ENCODE peak calls at places on chromosomes 13 and 19, in nine cellular contexts. M is fibroblast of lung; Z is psoas muscle; Y is neural progenitor cell; L is pancreas; H is upper lobe of left lung; T is naive thymus-derived CD4-positive, alpha-beta T cell; I is thoracic aorta; X is breast epithelium. N is an unnamed sample. For H3K4me1, the result is how much of the 10 kb centered on the place peaks cover.

GRCh38 chr13:100291626-100292025 is 202.7 kb downstream of the PCCA start:
- DNase-seq in I (no peak), Z (no peak), H (no peak), L (no peak), M (no peak), Y (no peak), X (no peak), T (no peak), N (no peak)

GRCh38 chr19:40433391-40434216 is 7.8 kb upstream of the SERTAD1 start:
- DNase-seq in X (peak), M (peak), Y (peak), H (peak), I (peak), T (peak), L (peak), Z (peak), N (peak)

GRCh38 chr13:108020027-108020426 is 195.3 kb downstream of the LIG4 start:
- DNase-seq in M (no peak), H (no peak), T (no peak), Y (no peak), X (no peak), I (no peak), L (no peak), Z (no peak), N (no peak)

GRCh38 chr19:32651729-32652140 is 23.2 kb downstream of the ANKRD27 start:
- DNase-seq in X (no peak), Y (peak), Z (no peak), T (no peak), I (no peak), H (no peak), L (no peak), M (peak), N (no peak)

GRCh38 chr13:52852444-52852843 is 4.0 kb upstream of the PCDH8 start:
- DNase-seq in Y (no peak), M (no peak), L (no peak), H (no peak), I (no peak), X (no peak), Z (no peak), T (no peak), N (no peak)

GRCh38 chr19:23273022-23273593 is 22.9 kb upstream of the ZNF724 start:
- DNase-seq in T (no peak), L (no peak), X (no peak), M (no peak), H (no peak), Y (peak), Z (peak), I (no peak), N (no peak)

GRCh38 chr19:48844472-48844871 is 8.2 kb upstream of the HSD17B14 start:
- DNase-seq in I (no peak), X (no peak), M (peak), Y (peak), Z (no peak), H (no peak), T (no peak), L (no peak), N (no peak)

GRCh38 chr13:67023088-67023893 is 206.8 kb downstream of the PCDH9 start:
- DNase-seq in H (no peak), X (no peak), Z (no peak), M (peak), Y (peak), T (no peak), I (no peak), L (peak), N (no peak)

GRCh38 chr13:112983042-112983305 is 14.0 kb downstream of the MCF2L start:
- DNase-seq in H (no peak), L (no peak), I (no peak), X (no peak), Z (no peak), M (no peak), Y (no peak), T (no peak), N (no peak)

GRCh38 chr13:94705081-94705751 is 7.1 kb downstream of the SOX21 start:
- DNase-seq in H (peak), X (no peak), T (no peak), M (no peak), Y (peak), L (no peak), Z (no peak), I (no peak), N (no peak)

GRCh38 chr19:34135401-34135800 is 36.9 kb upstream of the LSM14A start:
- DNase-seq in T (no peak), H (no peak), Y (no peak), X (no peak), I (no peak), M (no peak), Z (no peak), L (peak), N (no peak)

GRCh38 chr19:15123900-15124299 is 16.7 kb downstream of the SYDE1 start:
- DNase-seq in L (no peak), T (no peak), H (no peak), I (no peak), Y (no peak), M (no peak), X (peak), Z (peak), N (no peak)

GRCh38 chr19:44939668-44940067 is 2.4 kb upstream of the APOC4 start:
- DNase-seq in Y (no peak), X (no peak), M (no peak), T (no peak), H (no peak), I (no peak), L (no peak), Z (no peak), N (no peak)

GRCh38 chr19:58229255-58229639 is 533 bp downstream of the ZNF544 start:
- DNase-seq in Y (peak), Z (no peak), I (no peak), T (peak), M (peak), H (peak), X (no peak), L (no peak), N (no peak)

GRCh38 chr13:74907788-74908187 is 574.2 kb downstream of the TBC1D4 start:
- DNase-seq in T (no peak), Y (no peak), L (no peak), M (no peak), Z (no peak), H (no peak), X (no peak), I (no peak), N (no peak)

GRCh38 chr13:48731957-48732569 is 78.3 kb downstream of the CYSLTR2 start:
- DNase-seq in Z (peak), Y (peak), I (no peak), H (peak), M (no peak), L (peak), T (peak), X (no peak), N (peak)

GRCh38 chr13:99302637-99303505 is 4.3 kb downstream of the GPR183 start:
- DNase-seq in Y (no peak), H (no peak), I (no peak), L (no peak), T (no peak), X (no peak), M (no peak), Z (no peak), N (no peak)

GRCh38 chr13:110634558-110634957 is 19.2 kb downstream of the NAXD start:
- DNase-seq in Z (no peak), T (no peak), L (no peak), I (no peak), M (peak), X (no peak), Y (no peak), H (no peak), N (no peak)

GRCh38 chr13:72295173-72295572 is 428.2 kb upstream of the DACH1 start:
- DNase-seq in Y (no peak), T (no peak), Z (no peak), I (no peak), L (no peak), X (no peak), H (no peak), M (peak), N (no peak)

GRCh38 chr19:17469371-17470203 is 737 bp upstream of the SLC27A1 start:
- DNase-seq in H (peak), Z (peak), L (peak), M (peak), Y (peak), T (peak), X (peak), I (peak), N (peak)

GRCh38 chr13:27712421-27712820 is 79.9 kb upstream of the GSX1 start:
- DNase-seq in Z (no peak), T (no peak), I (no peak), L (peak), H (no peak), Y (no peak), M (peak), X (no peak), N (no peak)

GRCh38 chr19:17648097-17648660 is 40.0 kb downstream of the UNC13A start:
- DNase-seq in Z (peak), Y (no peak), L (no peak), T (no peak), M (no peak), H (peak), I (no peak), X (no peak), N (peak)

GRCh38 chr19:6340493-6341201 is 7.2 kb upstream of the ACER1 start:
- DNase-seq in L (no peak), X (no peak), I (no peak), H (no peak), Z (no peak), Y (peak), M (no peak), T (no peak), N (no peak)

GRCh38 chr13:22298530-22298929 is 627.7 kb downstream of the FGF9 start:
- DNase-seq in M (no peak), L (no peak), X (no peak), I (no peak), Y (no peak), Z (no peak), H (no peak), T (no peak), N (no peak)

GRCh38 chr19:704447-704741 is 4.3 kb upstream of the PALM start:
- DNase-seq in X (no peak), T (no peak), H (no peak), Y (no peak), Z (no peak), I (no peak), M (no peak), L (no peak), N (no peak)

GRCh38 chr19:51729781-51730180 is 6.0 kb upstream of the HAS1 start:
- DNase-seq in Y (no peak), Z (no peak), I (no peak), T (no peak), L (no peak), H (no peak), X (no peak), M (no peak), N (no peak)

GRCh38 chr13:49608932-49609331 is 19.4 kb upstream of the ARL11 start:
- DNase-seq in X (no peak), I (no peak), H (no peak), Y (no peak), L (no peak), Z (no peak), M (no peak), T (no peak), N (no peak)

GRCh38 chr19:28374971-28375370 is 838.0 kb downstream of the UQCRFS1 start:
- DNase-seq in H (no peak), Y (no peak), I (no peak), X (no peak), M (no peak), L (no peak), T (no peak), Z (no peak), N (no peak)

GRCh38 chr13:46160474-46161066 is 21.4 kb downstream of the LCP1 start:
- DNase-seq in H (no peak), Z (no peak), I (no peak), L (no peak), X (no peak), Y (peak), M (peak), T (no peak), N (no peak)
- H3K4me3 ChIP-seq in H (no peak), Z (no peak), I (no peak), L (no peak), X (no peak), Y (no peak), M (no peak), T (no peak), N (no peak)

GRCh38 chr13:104577029-104577820 is 1511.0 kb upstream of the SLC10A2 start:
- DNase-seq in T (no peak), M (no peak), L (no peak), Z (no peak), H (no peak), X (no peak), I (no peak), Y (no peak), N (no peak)
- H3K4me1 ChIP-seq in T (under half), M (under half), L (under half), Z (under half), H (under half), X (under half), I (under half), Y (under half), N (under half)

DNA sequence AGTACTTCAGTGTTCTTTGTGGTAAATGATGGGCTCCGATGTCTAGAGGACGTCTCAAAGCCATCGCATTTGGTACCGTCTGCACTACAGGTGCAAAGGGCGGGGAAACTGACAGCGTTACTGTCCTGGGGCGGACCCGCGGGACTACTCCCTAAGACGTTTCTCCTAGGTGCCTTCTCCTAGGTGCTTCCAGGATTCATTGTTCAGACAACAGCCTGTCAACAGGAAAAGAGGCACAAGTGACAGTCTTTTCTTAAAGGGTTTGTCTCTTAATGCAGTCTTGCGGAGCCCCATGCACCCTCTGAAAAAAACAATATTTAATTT is 1.4 kb downstream of the SERTM1 start:
- DNase-seq in I (no peak), X (no peak), Z (no peak), H (no peak), M (no peak), Y (peak), L (no peak), T (no peak), N (no peak)
- H3K4me3 ChIP-seq in I (no peak), X (no peak), Z (no peak), H (no peak), M (no peak), Y (peak), L (no peak), T (no peak), N (no peak)

GRCh38 chr13:36998624-36999041 is 507 bp downstream of the ALG5 start:
- DNase-seq in T (peak), H (peak), M (no peak), Z (peak), L (peak), I (no peak), X (no peak), Y (peak), N (peak)
- H3K4me1 ChIP-seq in T (under half), H (under half), M (under half), Z (under half), L (under half), I (under half), X (under half), Y (under half), N (under half)

DNA sequence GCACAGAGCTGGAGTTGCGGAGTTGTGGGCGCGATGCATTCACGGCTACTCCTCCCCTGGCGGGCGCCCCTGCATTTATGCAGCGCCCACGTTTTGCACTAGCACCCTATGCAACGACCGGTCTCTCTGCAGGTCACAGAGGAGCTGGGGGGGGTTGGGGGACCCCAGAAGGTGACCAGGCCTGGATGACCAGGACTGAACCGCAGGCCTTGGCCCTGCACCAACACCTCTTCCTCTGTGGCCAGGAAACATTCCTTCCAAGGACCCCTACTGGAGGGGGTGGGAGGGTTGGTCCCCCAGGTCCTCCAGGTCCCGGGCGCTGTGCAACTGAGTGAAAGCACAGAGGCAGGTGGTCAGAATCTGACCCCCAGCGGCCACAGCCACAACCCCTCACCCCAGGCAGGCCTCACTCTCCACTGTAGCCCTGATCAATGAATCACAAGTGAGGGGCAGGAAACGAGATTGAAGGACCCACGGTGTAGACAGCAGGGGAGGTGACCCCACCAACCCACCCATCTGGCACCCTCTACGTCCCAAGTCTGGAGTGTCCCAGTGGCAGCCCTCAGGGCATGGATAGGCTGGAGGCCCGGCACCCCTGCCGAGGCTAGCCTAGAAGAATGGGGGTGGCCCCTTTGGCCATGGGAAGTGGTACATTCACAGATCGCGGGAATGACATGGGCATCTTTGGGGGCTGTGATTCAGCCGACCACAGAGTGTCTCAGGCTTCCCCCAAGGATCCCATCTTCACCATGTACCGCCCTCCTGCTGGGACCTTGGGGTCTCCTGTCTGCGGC is 11.1 kb upstream of the MKNK2 start:
- DNase-seq in Z (peak), X (no peak), L (no peak), H (no peak), Y (peak), M (no peak), I (no peak), T (no peak), N (peak)
- H3K4me3 ChIP-seq in Z (peak), X (peak), L (peak), H (peak), Y (peak), M (peak), I (peak), T (peak), N (peak)

GRCh38 chr19:38293281-38293680 is 10.8 kb upstream of the C19orf33 start:
- DNase-seq in H (no peak), M (no peak), Z (no peak), T (no peak), X (no peak), Y (peak), I (no peak), L (no peak), N (no peak)
- H3K4me1 ChIP-seq in H (under half), M (under half), Z (under half), T (under half), X (under half), Y (under half), I (under half), L (under half), N (under half)

GRCh38 chr13:114162533-114162922 is 16.5 kb upstream of the CFAP97D2 start:
- DNase-seq in Y (no peak), I (no peak), H (no peak), T (no peak), Z (no peak), M (no peak), X (no peak), L (no peak), N (no peak)

GRCh38 chr13:114161028-114161556 is 18.0 kb upstream of the CFAP97D2 start:
- DNase-seq in T (no peak), L (no peak), I (no peak), Z (no peak), X (no peak), H (no peak), M (no peak), Y (no peak), N (no peak)

GRCh38 chr13:114164681-114165429 is 14.2 kb upstream of the CFAP97D2 start:
- DNase-seq in L (no peak), M (no peak), H (peak), I (no peak), X (no peak), Z (no peak), T (no peak), Y (no peak), N (no peak)

GRCh38 chr13:114164027-114164426 is 15.0 kb upstream of the CFAP97D2 start:
- DNase-seq in Y (no peak), M (no peak), L (no peak), T (no peak), Z (no peak), H (peak), X (no peak), I (no peak), N (no peak)

DNA sequence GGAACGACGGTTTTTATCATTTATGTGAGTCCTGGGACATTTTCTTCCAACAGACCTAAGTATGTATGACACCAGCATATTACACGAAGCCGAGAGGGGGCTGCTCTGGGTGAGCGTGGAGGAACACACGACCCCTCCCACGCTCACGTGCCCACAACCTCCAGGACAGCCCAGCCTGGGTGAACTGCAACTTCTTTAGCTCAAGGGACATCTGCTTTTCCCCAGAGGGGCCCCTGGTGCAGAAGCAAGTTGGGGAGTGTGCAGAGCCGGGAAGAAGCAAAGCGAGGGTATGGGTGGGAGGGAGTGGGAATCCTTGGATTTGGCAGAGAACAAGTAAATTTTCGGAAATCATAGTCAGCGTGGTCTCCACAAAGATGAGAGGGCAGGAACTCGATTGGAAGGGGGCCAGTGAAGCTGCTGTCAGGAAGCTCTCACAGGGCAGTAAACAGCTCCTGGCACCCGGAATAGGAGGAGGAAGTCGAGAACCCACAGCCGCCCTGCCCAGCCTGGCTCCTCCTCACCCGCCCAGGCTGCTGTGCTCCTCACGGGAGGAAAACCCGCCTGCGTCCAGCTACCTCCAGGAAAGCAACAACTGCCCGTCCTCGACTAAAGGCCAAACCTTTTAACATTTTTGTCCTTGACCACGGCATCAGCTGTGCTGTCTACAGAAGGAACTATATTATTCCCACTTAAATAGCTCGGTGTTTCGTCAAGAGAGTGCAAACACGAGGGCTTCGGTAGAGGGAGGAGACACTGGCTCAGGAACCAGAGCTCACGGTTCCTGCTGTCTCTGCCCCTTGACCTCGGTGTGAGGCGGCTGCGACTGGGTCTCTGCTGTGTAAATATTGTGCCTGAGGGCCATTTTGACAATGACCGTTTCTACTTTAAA is 17.2 kb upstream of the CFAP97D2 start:
- DNase-seq in T (no peak), Z (peak), X (no peak), L (peak), H (no peak), I (no peak), Y (no peak), M (peak), N (peak)
- H3K4me3 ChIP-seq in T (peak), Z (no peak), X (peak), L (no peak), H (no peak), I (peak), Y (no peak), M (no peak), N (peak)

DNA sequence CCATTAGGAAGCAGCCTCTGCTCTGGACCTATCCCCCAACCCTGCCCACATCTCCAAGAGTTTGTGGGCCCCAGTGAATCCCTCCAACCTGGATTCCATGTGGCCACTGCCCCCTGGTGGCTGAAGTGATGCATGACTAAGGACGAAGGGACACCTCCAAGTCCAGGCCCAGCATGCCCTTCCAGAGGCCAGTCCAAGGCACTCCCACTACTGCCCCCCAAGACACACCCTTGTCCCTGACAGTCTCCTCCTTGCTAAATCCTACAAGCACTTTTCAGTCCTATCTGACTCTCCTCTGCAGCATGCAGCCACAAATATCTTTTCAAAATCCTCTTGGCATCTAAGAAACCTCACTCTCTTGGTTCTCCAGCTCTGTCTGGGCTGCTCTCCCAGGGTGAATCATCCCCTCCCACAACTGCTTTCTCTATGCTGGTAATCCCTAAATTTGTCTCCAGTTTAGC is 33.0 kb downstream of the DEDD2 start:
- DNase-seq in X (peak), T (peak), I (no peak), H (no peak), M (peak), Y (peak), L (peak), Z (peak), N (peak)
- H3K4me1 ChIP-seq in X (under half), T (under half), I (under half), H (under half), M (under half), Y (under half), L (under half), Z (under half), N (under half)

GRCh38 chr19:54095136-54095858 is 5.3 kb downstream of the OSCAR start:
- DNase-seq in Y (no peak), L (no peak), T (no peak), M (no peak), Z (no peak), I (no peak), H (peak), X (no peak), N (no peak)
- H3K4me3 ChIP-seq in Y (peak), L (no peak), T (peak), M (peak), Z (peak), I (peak), H (no peak), X (peak), N (peak)

N was measured in spleen.